ENCODE peak calls at places on chromosome 3, in ten cellular contexts. D is prostate gland; Y is CD8-positive, alpha-beta T cell; W is sigmoid colon; G is body of pancreas; H is mucosa of descending colon; P is lung; A is fibroblast of lung; X is mammary epithelial cell; C is ovary. S is an unnamed sample.
A peak's percentile ranks its signal among the peaks of the same experiment; 100 is the strongest.

GRCh38 chr3:59563072-59563605 is 513.3 kb upstream of the CFAP20DC start:
- DNase-seq in D (no peak), Y (no peak), W (no peak), G (no peak), H (no peak), P (no peak), A (peak; percentile 73), X (no peak), C (no peak), S (no peak)

GRCh38 chr3:67863869-67864268 is 209.5 kb upstream of the SUCLG2 start:
- DNase-seq in D (no peak), Y (no peak), W (no peak), G (no peak), H (peak; percentile 23), P (no peak), A (no peak), X (no peak), C (no peak), S (no peak)

GRCh38 chr3:10552631-10552943 is 47.2 kb upstream of the ATP2B2 start:
- DNase-seq in D (no peak), Y (peak; percentile 48), W (peak; percentile 11), G (no peak), H (no peak), P (no peak), A (no peak), X (no peak), C (no peak), S (no peak)

GRCh38 chr3:170961616-170962400 is 53.4 kb upstream of the EIF5A2 start:
- DNase-seq in D (no peak), Y (no peak), W (no peak), G (no peak), H (peak; percentile 49), P (no peak), A (peak; percentile 55), X (peak; percentile 12), C (no peak), S (no peak)

GRCh38 chr3:121757087-121757811 is 7.7 kb upstream of the GOLGB1 start:
- DNase-seq in D (no peak), Y (no peak), W (no peak), G (no peak), H (no peak), P (no peak), A (peak; percentile 14), X (no peak), C (no peak), S (no peak)

GRCh38 chr3:164465172-164465571 is 613.1 kb downstream of the SI start:
- DNase-seq in D (no peak), Y (no peak), W (no peak), G (no peak), H (no peak), P (no peak), A (peak; percentile 76), X (no peak), C (no peak), S (no peak)

GRCh38 chr3:108946292-108947290 is 7.1 kb downstream of the GUCA1C start:
- DNase-seq in D (no peak), Y (no peak), W (no peak), G (no peak), H (no peak), P (no peak), A (peak; percentile 86), X (peak; percentile 90), C (no peak), S (no peak)

GRCh38 chr3:194148383-194148782 is 12.4 kb downstream of the HES1 start:
- DNase-seq in D (peak; percentile 59), Y (no peak), W (no peak), G (no peak), H (peak; percentile 63), P (no peak), A (peak; percentile 75), X (no peak), C (peak; percentile 55), S (no peak)

GRCh38 chr3:40782086-40782721 is 257.4 kb downstream of the ZNF621 start:
- DNase-seq in D (no peak), Y (no peak), W (no peak), G (no peak), H (no peak), P (no peak), A (no peak), X (no peak), C (no peak), S (no peak)

GRCh38 chr3:129695203-129695602 is 88.7 kb upstream of the PLXND1 start:
- DNase-seq in D (no peak), Y (no peak), W (peak; percentile 69), G (no peak), H (no peak), P (no peak), A (no peak), X (peak; percentile 63), C (no peak), S (no peak)

GRCh38 chr3:171162986-171163723 is 136.6 kb upstream of the SLC2A2 start:
- DNase-seq in D (no peak), Y (no peak), W (no peak), G (no peak), H (no peak), P (no peak), A (no peak), X (no peak), C (no peak), S (no peak)

GRCh38 chr3:74693216-74693615 is 78.8 kb upstream of the CNTN3 start:
- DNase-seq in D (no peak), Y (no peak), W (no peak), G (no peak), H (no peak), P (no peak), A (no peak), X (no peak), C (no peak), S (no peak)

GRCh38 chr3:134087046-134087974 is 57.6 kb upstream of the SLCO2A1 start:
- DNase-seq in D (no peak), Y (no peak), W (no peak), G (no peak), H (no peak), P (no peak), A (peak; percentile 36), X (peak; percentile 52), C (no peak), S (no peak)

GRCh38 chr3:59180006-59180405 is 130.2 kb upstream of the CFAP20DC start:
- DNase-seq in D (no peak), Y (no peak), W (no peak), G (no peak), H (no peak), P (no peak), A (peak; percentile 8), X (no peak), C (no peak), S (no peak)

GRCh38 chr3:185878920-185879319 is 54.1 kb upstream of the IGF2BP2 start:
- DNase-seq in D (no peak), Y (no peak), W (no peak), G (no peak), H (no peak), P (no peak), A (peak; percentile 3), X (no peak), C (no peak), S (no peak)

DNA sequence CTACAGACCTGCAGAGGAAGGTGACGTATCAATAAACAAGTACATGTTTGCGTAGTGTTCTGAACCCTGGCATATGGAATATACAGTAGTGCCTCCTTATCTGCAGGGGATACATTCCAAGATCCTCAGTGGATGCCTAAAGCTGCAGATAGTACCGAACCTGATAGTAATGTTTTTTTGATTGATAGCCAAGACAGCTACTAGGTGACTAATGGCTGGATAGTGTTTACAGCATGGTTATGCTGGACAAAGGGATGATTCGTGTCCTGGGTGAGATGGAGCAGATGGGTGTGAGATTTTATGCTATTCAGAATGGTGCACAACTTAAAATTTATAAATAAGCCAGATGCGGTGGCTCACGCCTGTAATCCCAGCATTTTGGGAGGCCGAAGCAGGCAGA is 55.8 kb upstream of the IGF2BP2 start:
- DNase-seq in D (no peak), Y (no peak), W (no peak), G (no peak), H (no peak), P (no peak), A (no peak), X (peak; percentile 19), C (no peak), S (no peak)
- H3K4me3 ChIP-seq in D (no peak overlapping the region), Y (no peak overlapping the region), W (no peak overlapping the region), G (no peak overlapping the region), H (no peak overlapping the region), P (no peak overlapping the region), A (no peak overlapping the region), X (no peak overlapping the region), C (no peak overlapping the region), S (no peak overlapping the region)

GRCh38 chr3:100506355-100506754 is 13.9 kb downstream of the TMEM45A start:
- DNase-seq in D (no peak), Y (no peak), W (no peak), G (no peak), H (no peak), P (no peak), A (peak; percentile 83), X (no peak), C (no peak), S (no peak)
- TF ChIP-seq CTCF in D (no peak), Y (no peak), W (no peak), G (no peak), H (no peak), P (no peak), A (no peak), X (no peak), C (no peak), S (no peak)

DNA sequence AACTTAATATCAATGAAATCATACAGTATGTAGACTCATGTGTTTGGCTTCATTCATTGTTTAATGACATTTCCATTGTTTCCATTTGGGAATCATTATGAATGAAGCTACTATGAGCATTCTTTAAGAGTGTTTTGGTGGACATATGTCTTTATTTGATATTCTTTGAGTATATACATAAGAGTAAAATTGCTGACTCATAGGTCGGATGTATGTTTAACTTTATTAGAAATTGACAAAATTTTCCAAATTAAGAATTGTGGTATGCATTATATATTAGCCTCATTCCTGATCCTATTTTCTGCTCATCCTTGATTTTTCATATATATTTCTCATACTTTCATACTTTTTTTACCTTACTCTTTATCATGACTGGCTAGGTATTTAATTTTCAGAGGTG is 28.7 kb upstream of the CMC1 start:
- DNase-seq in D (no peak), Y (no peak), W (no peak), G (no peak), H (no peak), P (no peak), A (no peak), X (no peak), C (no peak), S (no peak)
- H3K36me3 ChIP-seq in D (no peaks in the 10 kb centered on the region), Y (no peaks in the 10 kb centered on the region), W (no peaks in the 10 kb centered on the region), G (no peaks in the 10 kb centered on the region), H (no peaks in the 10 kb centered on the region), P (no peaks in the 10 kb centered on the region), A (no peaks in the 10 kb centered on the region), X (no peaks in the 10 kb centered on the region), C (no peaks in the 10 kb centered on the region), S (no peaks in the 10 kb centered on the region)

DNA sequence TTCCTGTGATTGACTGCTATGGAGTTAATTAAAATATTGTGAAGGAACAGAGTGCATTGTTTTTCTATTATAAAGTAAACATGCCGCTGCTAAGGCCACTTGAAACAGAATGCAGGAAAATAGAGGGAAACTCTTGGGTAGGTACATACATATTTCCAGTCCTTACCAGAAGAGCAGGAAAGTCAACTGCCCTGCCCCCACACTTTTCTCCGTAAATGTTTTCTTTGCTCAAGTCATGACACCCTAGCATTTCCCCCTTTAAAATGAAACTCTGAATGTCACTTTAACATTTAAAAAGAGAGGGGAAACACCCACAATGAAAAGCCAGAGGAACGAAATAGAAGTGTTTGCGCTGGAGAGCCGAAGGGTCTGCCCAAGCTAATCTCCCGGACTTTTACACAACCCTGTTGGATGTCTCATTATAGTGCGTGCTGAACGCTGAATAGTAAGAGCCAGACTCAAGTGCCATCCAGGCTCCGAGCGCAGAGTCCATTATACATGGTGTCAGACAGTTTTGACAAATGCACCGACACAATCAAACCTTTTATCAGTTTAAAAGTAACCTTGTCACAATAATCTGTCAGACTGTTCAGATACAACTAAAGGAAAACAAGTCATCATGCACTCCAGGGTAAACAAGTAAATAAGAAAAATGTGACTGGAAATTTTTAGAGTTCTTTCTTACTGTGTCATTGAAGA is 159.6 kb downstream of the RBMS3 start:
- DNase-seq in D (peak; percentile 39), Y (no peak), W (no peak), G (no peak), H (peak; percentile 19), P (no peak), A (peak; percentile 52), X (no peak), C (no peak), S (no peak)
- H3K4me3 ChIP-seq in D (peak overlapping the region; percentile 8), Y (no peak overlapping the region), W (peak overlapping the region; percentile 11), G (no peak overlapping the region), H (no peak overlapping the region), P (no peak overlapping the region), A (peak overlapping the region; percentile 22), X (no peak overlapping the region), C (no peak overlapping the region), S (peak overlapping the region; percentile 4)